ENCODE peak calls at places on chromosomes 12 and 14, in four cellular contexts. V is H54, D is body of pancreas, F is heart left ventricle. C is an unnamed sample.
A peak's percentile ranks its signal among the peaks of the same experiment; 100 is the strongest.

GRCh38 chr12:47896633-47897032 is 8.2 kb downstream of the VDR start:
- DNase-seq in V (peak; percentile 63), F (no peak), D (peak; percentile 65), C (no peak)

GRCh38 chr12:124979568-124979967 is 9.4 kb downstream of the DHX37 start:
- DNase-seq in V (no peak), F (no peak), D (no peak), C (no peak)

GRCh38 chr12:2959508-2960431 is 573 bp downstream of the TEAD4 start:
- DNase-seq in V (peak; percentile 78), D (peak; percentile 60), F (peak; percentile 70), C (peak; percentile 89)

GRCh38 chr12:106551410-106551809 is 31.4 kb upstream of the RFX4 start:
- DNase-seq in F (no peak), D (no peak), V (no peak), C (no peak)

GRCh38 chr12:58176296-58176869 is 235.0 kb downstream of the ATP23 start:
- DNase-seq in D (peak; percentile 40), F (peak; percentile 20), V (peak; percentile 9), C (no peak)

GRCh38 chr12:19382111-19382526 is 57.2 kb upstream of the AEBP2 start:
- DNase-seq in F (no peak), D (no peak), V (peak; percentile 74), C (no peak)

GRCh38 chr12:2796187-2796663 is 1.5 kb downstream of the FKBP4 start:
- DNase-seq in V (peak; percentile 25), D (no peak), F (no peak), C (no peak)

GRCh38 chr12:117155278-117156060 is 34.8 kb downstream of the FBXO21 start:
- DNase-seq in F (peak; percentile 37), V (peak; percentile 67), D (peak; percentile 80), C (no peak)

GRCh38 chr12:105992849-105993740 is 145.7 kb downstream of the NUAK1 start:
- DNase-seq in D (no peak), V (no peak), F (no peak), C (no peak)

GRCh38 chr12:108839011-108839889 is 18.1 kb downstream of the SSH1 start:
- DNase-seq in F (peak; percentile 61), D (peak; percentile 43), V (no peak), C (no peak)

GRCh38 chr14:71524321-71524982 is 407.8 kb upstream of the RGS6 start:
- DNase-seq in F (no peak), V (no peak), D (no peak), C (no peak)

GRCh38 chr14:93337143-93337753 is 4.4 kb upstream of the BTBD7 start:
- DNase-seq in V (no peak), F (no peak), D (no peak), C (no peak)

GRCh38 chr12:57730336-57731067 is 8.0 kb downstream of the AGAP2 start:
- DNase-seq in V (no peak), D (no peak), F (no peak), C (no peak)

GRCh38 chr12:95943231-95943842 is at the start of gene AMDHD1:
- DNase-seq in V (peak; percentile 79), F (peak; percentile 45), D (peak; percentile 51), C (peak; percentile 16)

GRCh38 chr14:51582437-51582836 is 69.3 kb upstream of the FRMD6 start:
- DNase-seq in D (no peak), F (no peak), V (no peak), C (no peak)

GRCh38 chr12:89405626-89406342 is 53.5 kb upstream of the DUSP6 start:
- DNase-seq in F (no peak), V (no peak), D (no peak), C (no peak)

GRCh38 chr12:76341436-76342030 is 6.7 kb downstream of the BBS10 start:
- DNase-seq in F (no peak), D (no peak), V (no peak), C (no peak)

GRCh38 chr12:93894391-93895095 is 217.4 kb downstream of the CRADD start:
- DNase-seq in D (peak; percentile 48), V (no peak), F (peak; percentile 91), C (peak; percentile 68)

GRCh38 chr12:49582840-49583239 is 14.9 kb upstream of the MCRS1 start:
- DNase-seq in D (no peak), F (peak; percentile 49), V (no peak), C (peak; percentile 10)

GRCh38 chr14:98194821-98195220 is 1077.2 kb downstream of the BCL11B start:
- DNase-seq in V (no peak), F (no peak), D (no peak), C (no peak)

GRCh38 chr12:112331891-112332290 is 50.3 kb downstream of the HECTD4 start:
- DNase-seq in V (no peak), F (no peak), D (no peak), C (no peak)

GRCh38 chr12:949337-950099 is at the start of gene RAD52:
- DNase-seq in F (peak; percentile 98), D (peak; percentile 98), V (peak; percentile 79), C (peak; percentile 97)

GRCh38 chr12:18320036-18320617 is 58.8 kb downstream of the PIK3C2G start:
- DNase-seq in D (no peak), F (no peak), V (peak; percentile 15), C (no peak)

GRCh38 chr12:90979936-90980335 is 24.8 kb downstream of the EPYC start:
- DNase-seq in D (no peak), F (peak; percentile 11), V (no peak), C (no peak)

GRCh38 chr12:90974286-90974685 is 19.3 kb upstream of the CCER1 start:
- DNase-seq in V (no peak), D (no peak), F (no peak), C (no peak)

GRCh38 chr12:90977224-90977623 is 22.2 kb upstream of the CCER1 start:
- DNase-seq in F (no peak), V (no peak), D (no peak), C (no peak)

GRCh38 chr12:90979019-90979418 is 24.0 kb upstream of the CCER1 start:
- DNase-seq in D (no peak), F (no peak), V (no peak), C (no peak)

DNA sequence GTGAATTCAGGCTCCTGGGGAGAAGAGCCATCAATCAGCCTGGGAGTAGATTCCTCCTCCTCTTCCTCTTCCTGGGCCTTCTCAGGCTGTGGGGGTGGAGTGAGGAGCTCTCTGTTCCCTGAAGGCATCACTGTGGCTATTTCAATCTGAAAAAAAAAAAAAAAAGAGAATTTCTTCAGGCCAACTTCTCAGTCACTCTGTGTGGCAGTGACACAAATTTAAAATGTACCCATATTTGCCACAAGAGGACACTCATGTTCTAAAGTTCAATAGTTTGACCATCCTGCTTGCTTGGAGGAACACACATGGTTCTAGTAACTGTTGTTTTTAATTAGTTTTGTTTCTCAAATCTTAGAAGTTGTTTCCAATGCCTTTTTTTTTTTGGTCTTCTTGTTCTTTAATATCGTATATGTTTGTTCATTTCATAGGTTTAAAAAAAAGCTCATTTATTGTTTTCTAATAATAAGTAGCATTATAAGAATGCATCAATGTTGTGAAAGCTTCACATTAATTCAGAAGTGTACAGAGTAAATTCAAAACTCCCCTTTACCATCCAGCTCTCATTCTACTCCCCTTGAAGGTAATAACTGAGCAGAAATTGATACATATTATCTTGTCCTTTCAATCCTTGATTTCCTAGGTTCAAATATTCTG is 23.3 kb upstream of the CCER1 start:
- DNase-seq in F (no peak), D (no peak), V (peak; percentile 9), C (no peak)
- TF ChIP-seq POLR2A in F (no peak), D (no peak), V (no peak), C (no peak)

GRCh38 chr12:104288635-104289258 is 14.8 kb upstream of the EID3 start:
- DNase-seq in V (peak; percentile 35), D (peak; percentile 82), F (peak; percentile 79), C (peak; percentile 76)
- TF ChIP-seq POLR2A in V (peak; percentile 47), D (peak; percentile 83), F (no peak), C (no peak)

DNA sequence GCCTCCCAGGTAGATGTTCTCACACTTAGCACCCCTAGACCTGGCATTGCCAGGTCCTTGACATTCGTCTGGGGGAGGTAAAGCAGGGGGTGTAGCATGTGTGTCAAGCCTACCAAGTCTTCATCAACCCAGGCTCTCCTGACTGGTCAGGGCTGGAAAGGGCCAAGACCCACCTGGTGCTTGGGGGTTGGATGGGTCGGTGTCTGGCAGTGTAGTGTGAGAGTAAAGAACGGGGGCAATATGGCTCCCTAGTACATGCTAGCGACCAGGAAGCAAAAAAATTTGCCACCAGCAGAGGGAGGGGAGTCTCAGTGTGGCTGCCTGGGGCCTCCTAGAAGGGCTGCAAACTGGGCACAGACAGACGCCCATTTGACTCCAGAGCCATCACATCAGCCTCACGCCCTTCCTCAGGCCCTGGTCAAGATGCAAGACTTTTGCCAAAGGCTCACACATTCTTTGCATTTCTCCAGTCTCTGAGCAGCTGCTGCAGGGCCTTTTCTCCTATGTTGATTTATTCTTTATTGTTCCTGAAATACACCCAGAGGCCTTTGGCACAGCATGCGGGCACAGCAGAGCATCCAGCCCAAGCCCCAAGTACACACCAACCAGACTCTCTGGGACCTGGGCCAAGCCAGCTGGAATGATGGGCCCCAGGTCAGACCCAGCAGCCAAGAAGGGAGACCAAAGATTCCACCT is 38.3 kb upstream of the PNMA1 start:
- DNase-seq in D (peak; percentile 81), V (peak; percentile 76), F (peak; percentile 75), C (peak; percentile 89)
- TF ChIP-seq POLR2A in D (no peak), V (no peak), F (no peak), C (no peak)

DNA sequence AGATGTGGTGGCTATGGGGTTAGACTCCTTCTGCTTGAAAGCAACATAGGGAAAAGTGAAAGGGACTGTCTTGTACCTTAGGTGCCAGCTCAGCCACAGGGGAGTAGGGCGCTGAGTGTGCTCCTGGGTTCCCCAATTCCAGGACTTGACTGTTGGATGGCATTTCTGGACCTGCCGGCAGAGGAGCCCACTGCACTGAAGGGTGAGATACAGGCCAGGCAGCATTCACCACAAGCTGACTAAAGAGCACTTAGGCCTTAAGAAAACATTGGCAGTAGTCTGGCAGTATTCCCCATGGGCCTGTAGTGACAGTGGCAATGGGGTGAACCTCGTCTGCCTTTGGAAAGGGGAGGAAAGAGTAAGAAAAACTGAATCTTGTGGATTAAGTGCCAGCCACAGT is 67.1 kb upstream of the TMTC2 start:
- DNase-seq in V (no peak), D (no peak), F (no peak), C (peak; percentile 78)
- TF ChIP-seq POLR2A in V (no peak), D (no peak), F (no peak), C (no peak)

GRCh38 chr12:132560831-132561783 is 49.3 kb downstream of the LRCOL1 start:
- DNase-seq in D (peak; percentile 85), V (peak; percentile 90), F (no peak), C (no peak)
- TF ChIP-seq POLR2A in D (peak; percentile 12), V (no peak), F (no peak), C (no peak)

GRCh38 chr12:121209629-121210572 is at the start of gene P2RX4:
- DNase-seq in F (peak; percentile 85), D (peak; percentile 89), V (peak; percentile 80), C (peak; percentile 74)
- TF ChIP-seq POLR2A in F (no peak), D (peak; percentile 91), V (peak; percentile 94), C (no peak)

C was measured in lower leg skin.